ENCODE peak calls at places on chromosomes 16 and 17, in ten cellular contexts. S is thyroid gland, N is NB4, C is lower leg skin, T is A549, B is GM12892, F is uterus, M is Peyer's patch, O is testis, P is right lobe of liver. W is an unnamed sample.

GRCh38 chr16:58032710-58033293 is 7.2 kb downstream of the MMP15 start:
- DNase-seq in N (no peak), O (peak), M (no peak), S (peak), B (no peak), P (peak), C (no peak), F (no peak), T (no peak), W (no peak)

GRCh38 chr16:57260294-57260929 is 15.4 kb downstream of the ARL2BP start:
- DNase-seq in S (no peak), P (no peak), F (no peak), N (peak), T (no peak), O (peak), C (peak), M (peak), B (no peak), W (no peak)

GRCh38 chr16:15960124-15960971 is 10.9 kb downstream of the ABCC1 start:
- DNase-seq in P (no peak), F (no peak), S (no peak), C (no peak), T (no peak), B (no peak), M (no peak), N (no peak), O (no peak), W (no peak)

GRCh38 chr17:81099888-81100287 is 64.9 kb downstream of the BAIAP2 start:
- DNase-seq in M (no peak), O (no peak), N (no peak), P (no peak), F (no peak), C (no peak), S (no peak), T (no peak), B (no peak), W (no peak)

GRCh38 chr16:56675685-56676210 is 6.1 kb downstream of the MT1H start:
- DNase-seq in T (no peak), O (no peak), F (no peak), M (no peak), S (peak), P (no peak), B (no peak), N (no peak), C (peak), W (no peak)

GRCh38 chr16:57213462-57213861 is 27.3 kb downstream of the RSPRY1 start:
- DNase-seq in B (no peak), T (no peak), O (no peak), F (no peak), M (no peak), P (peak), C (no peak), N (no peak), S (no peak), W (no peak)

GRCh38 chr17:42019509-42020404 is at the start of gene NKIRAS2:
- DNase-seq in B (peak), T (peak), N (peak), F (peak), O (peak), M (peak), C (peak), S (peak), P (peak), W (peak)

GRCh38 chr16:138049-138417 is 440 bp downstream of the NPRL3 start:
- DNase-seq in T (no peak), M (peak), N (peak), S (peak), O (peak), C (no peak), F (peak), P (no peak), B (peak), W (peak)

GRCh38 chr17:61128671-61129115 is 270.9 kb upstream of the TBX2 start:
- DNase-seq in B (no peak), O (no peak), S (no peak), T (no peak), N (no peak), C (no peak), M (no peak), P (no peak), F (no peak), W (no peak)

GRCh38 chr16:80265624-80266306 is 275.0 kb upstream of the DYNLRB2 start:
- DNase-seq in P (no peak), O (no peak), F (no peak), B (no peak), C (no peak), S (no peak), N (no peak), T (peak), M (peak), W (no peak)

GRCh38 chr16:19177111-19177747 is 9.2 kb downstream of the SYT17 start:
- DNase-seq in C (no peak), F (no peak), B (no peak), M (no peak), P (no peak), N (no peak), O (no peak), T (peak), S (no peak), W (no peak)

GRCh38 chr16:85231959-85232358 is 119.7 kb upstream of the CIBAR2 start:
- DNase-seq in F (peak), M (no peak), N (peak), O (peak), P (no peak), T (no peak), C (no peak), B (no peak), S (no peak), W (no peak)

GRCh38 chr17:74521701-74522201 is 9.5 kb downstream of the CD300LB start:
- DNase-seq in O (no peak), M (peak), F (no peak), C (peak), N (peak), B (no peak), S (no peak), T (no peak), P (peak), W (no peak)

GRCh38 chr17:66944365-66945203 is 19.9 kb upstream of the CACNG4 start:
- DNase-seq in P (no peak), M (no peak), F (no peak), B (no peak), N (no peak), C (no peak), T (no peak), S (peak), O (no peak), W (no peak)

GRCh38 chr16:89067677-89068076 is 26.0 kb upstream of the ACSF3 start:
- DNase-seq in B (no peak), O (no peak), P (no peak), C (no peak), N (peak), F (no peak), M (peak), T (no peak), S (no peak), W (no peak)

GRCh38 chr17:40329981-40330794 is 21.2 kb downstream of the RARA start:
- DNase-seq in P (peak), N (peak), O (peak), C (no peak), F (no peak), S (peak), M (peak), T (no peak), B (no peak), W (peak)

GRCh38 chr16:57795431-57795878 is 6.8 kb downstream of the KIFC3 start:
- DNase-seq in O (peak), B (no peak), S (peak), P (peak), M (peak), N (peak), C (no peak), F (no peak), T (peak), W (peak)

GRCh38 chr16:26976913-26977312 is 89.8 kb upstream of the C16orf82 start:
- DNase-seq in P (no peak), F (no peak), M (no peak), T (no peak), B (no peak), O (no peak), N (no peak), S (no peak), C (no peak), W (no peak)

DNA sequence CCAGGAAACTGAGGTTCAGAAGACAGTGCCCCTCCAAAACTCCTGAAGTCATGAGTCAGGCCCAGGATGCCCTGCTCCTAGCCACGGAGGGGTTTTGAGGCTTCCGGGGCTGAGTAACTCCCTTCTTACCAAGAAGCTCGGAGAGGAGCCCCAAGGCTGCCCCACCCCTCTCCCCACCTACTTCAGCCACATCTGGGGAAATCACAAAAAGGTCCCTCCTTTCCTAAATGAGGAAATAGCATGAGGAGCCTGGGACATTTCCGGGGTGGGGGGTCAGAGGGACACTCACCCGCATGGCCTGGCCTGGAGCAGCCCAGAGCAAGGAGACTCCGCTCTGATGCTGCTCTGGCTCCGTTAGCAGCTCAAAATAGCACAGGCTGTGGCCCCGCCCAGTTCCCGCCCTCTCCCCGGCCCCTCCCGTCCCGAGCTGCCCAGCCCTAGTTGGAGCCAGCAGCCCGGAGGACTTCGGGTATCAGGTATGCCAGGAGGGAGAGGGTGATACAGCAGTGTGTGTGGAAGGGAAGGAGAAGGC is 40.1 kb downstream of the MYO18A start:
- DNase-seq in P (peak), F (peak), T (no peak), N (peak), C (peak), B (peak), S (peak), O (peak), M (peak), W (peak)
- TF ChIP-seq POLR2A in P (no peak), F (peak), T (no peak), N (peak), C (no peak), B (peak), S (no peak), O (no peak), M (peak), W (no peak)

GRCh38 chr16:30922960-30923535 is 324 bp upstream of the FBXL19 start:
- DNase-seq in S (peak), M (peak), O (peak), T (peak), N (peak), B (peak), P (peak), C (peak), F (peak), W (peak)
- TF ChIP-seq POLR2A in S (no peak), M (peak), O (no peak), T (peak), N (peak), B (peak), P (peak), C (no peak), F (peak), W (peak)

GRCh38 chr16:67719048-67719777 is at the start of gene GFOD2:
- DNase-seq in T (peak), B (peak), S (peak), M (peak), N (peak), O (peak), C (peak), P (peak), F (peak), W (peak)
- TF ChIP-seq POLR2A in T (peak), B (peak), S (no peak), M (peak), N (peak), O (peak), C (peak), P (peak), F (peak), W (peak)

GRCh38 chr17:27504188-27504995 is 48.1 kb downstream of the KSR1 start:
- DNase-seq in M (no peak), N (no peak), O (no peak), F (no peak), C (no peak), P (no peak), S (no peak), B (no peak), T (no peak), W (no peak)

GRCh38 chr17:27499451-27500265 is 43.4 kb downstream of the KSR1 start:
- DNase-seq in F (no peak), S (peak), M (no peak), T (no peak), P (no peak), N (no peak), B (no peak), O (no peak), C (no peak), W (peak)

GRCh38 chr17:27506348-27507218 is 50.3 kb downstream of the KSR1 start:
- DNase-seq in F (no peak), S (no peak), T (no peak), N (peak), P (no peak), M (no peak), C (no peak), O (no peak), B (peak), W (no peak)

GRCh38 chr17:27503636-27504035 is 47.4 kb downstream of the KSR1 start:
- DNase-seq in M (no peak), T (no peak), C (no peak), B (no peak), N (no peak), F (no peak), O (no peak), S (no peak), P (no peak), W (no peak)

GRCh38 chr17:27502526-27503324 is 46.5 kb downstream of the KSR1 start:
- DNase-seq in B (no peak), O (peak), C (no peak), S (peak), M (no peak), P (no peak), N (no peak), F (no peak), T (no peak), W (no peak)
- TF ChIP-seq POLR2A in B (no peak), O (no peak), C (no peak), S (no peak), M (no peak), P (no peak), N (no peak), F (no peak), T (no peak), W (no peak)

DNA sequence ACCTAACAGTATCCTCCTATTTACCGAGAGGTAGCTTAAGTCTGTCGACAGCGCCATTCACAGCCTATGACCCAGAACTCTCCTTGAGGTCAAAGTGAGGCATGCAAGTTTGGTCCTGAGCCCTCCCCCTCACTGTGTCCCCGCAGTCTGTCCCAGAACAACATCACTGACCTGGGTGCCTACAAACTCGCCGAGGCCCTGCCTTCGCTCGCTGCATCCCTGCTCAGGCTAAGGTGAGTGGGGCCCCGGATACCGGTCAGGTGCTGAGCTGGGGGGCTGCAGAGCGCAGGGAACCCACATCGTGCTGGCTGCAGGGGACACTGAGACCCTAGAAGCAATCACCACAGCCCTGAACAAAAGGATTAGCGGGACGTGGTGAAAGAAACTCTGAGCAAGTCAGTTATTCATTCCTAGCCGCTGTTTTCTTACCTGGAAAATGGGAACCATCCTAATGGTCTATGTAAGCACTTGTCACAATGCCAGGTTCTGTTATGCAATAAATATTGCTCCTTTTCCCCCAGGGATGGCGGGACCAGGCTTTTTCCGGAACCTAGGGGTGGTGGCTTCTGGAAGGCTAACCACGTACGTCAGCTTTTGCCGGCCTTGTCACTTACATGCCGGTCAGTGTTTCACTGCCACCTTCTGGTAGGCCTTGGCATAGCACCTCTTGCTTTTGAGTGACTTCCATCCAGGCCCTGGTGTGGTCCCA is 23.8 kb downstream of the DEXI start:
- DNase-seq in B (peak), C (peak), P (peak), N (peak), F (peak), O (peak), T (peak), S (peak), M (peak), W (peak)
- TF ChIP-seq POLR2A in B (no peak), C (no peak), P (no peak), N (no peak), F (no peak), O (no peak), T (no peak), S (no peak), M (no peak), W (no peak)

DNA sequence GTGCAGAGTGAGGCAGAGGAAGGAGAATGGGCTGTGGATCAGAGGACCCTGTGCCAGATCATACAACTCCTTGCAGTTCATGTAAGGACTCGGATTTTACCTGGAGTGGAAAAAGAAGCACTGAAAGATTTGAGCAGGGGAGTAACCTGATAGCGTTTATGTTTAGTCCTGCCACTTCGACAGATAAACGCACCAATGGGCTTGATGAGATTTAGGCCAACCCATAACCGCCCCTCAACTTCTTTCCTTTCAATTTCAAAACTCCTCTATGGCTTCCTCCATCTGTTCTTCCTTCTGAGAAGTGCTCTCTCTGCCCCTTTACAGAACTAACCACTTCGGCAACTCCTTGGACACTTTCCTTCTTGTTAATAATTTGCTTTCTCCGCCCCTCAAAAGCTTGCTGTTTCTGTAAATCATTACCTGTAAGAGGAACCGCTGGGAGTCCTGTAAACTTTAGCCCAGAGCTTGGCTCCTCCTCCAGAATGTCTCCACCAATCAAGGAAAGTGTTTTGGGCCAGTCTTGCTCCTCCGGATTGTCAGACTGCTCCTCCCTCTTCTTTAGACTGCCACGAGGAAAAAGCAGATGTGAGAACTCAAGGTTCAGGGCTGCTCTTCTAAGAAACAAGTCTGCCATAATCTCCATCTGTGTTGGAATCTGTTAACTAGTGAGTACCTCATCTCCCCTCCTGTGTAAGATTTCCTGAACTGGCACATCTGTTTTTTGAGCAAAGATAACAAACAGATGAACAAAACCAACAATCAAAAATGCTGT is at the start of gene ACSM3:
- DNase-seq in O (peak), F (peak), T (peak), B (peak), S (peak), P (peak), C (no peak), M (peak), N (peak), W (peak)
- TF ChIP-seq POLR2A in O (no peak), F (no peak), T (no peak), B (peak), S (no peak), P (no peak), C (no peak), M (peak), N (peak), W (peak)

GRCh38 chr17:21252875-21253645 is at the start of gene NATD1:
- DNase-seq in N (peak), T (peak), O (peak), C (peak), P (peak), B (peak), F (peak), M (peak), S (peak), W (peak)
- TF ChIP-seq POLR2A in N (no peak), T (no peak), O (no peak), C (no peak), P (peak), B (no peak), F (peak), M (peak), S (peak), W (peak)

DNA sequence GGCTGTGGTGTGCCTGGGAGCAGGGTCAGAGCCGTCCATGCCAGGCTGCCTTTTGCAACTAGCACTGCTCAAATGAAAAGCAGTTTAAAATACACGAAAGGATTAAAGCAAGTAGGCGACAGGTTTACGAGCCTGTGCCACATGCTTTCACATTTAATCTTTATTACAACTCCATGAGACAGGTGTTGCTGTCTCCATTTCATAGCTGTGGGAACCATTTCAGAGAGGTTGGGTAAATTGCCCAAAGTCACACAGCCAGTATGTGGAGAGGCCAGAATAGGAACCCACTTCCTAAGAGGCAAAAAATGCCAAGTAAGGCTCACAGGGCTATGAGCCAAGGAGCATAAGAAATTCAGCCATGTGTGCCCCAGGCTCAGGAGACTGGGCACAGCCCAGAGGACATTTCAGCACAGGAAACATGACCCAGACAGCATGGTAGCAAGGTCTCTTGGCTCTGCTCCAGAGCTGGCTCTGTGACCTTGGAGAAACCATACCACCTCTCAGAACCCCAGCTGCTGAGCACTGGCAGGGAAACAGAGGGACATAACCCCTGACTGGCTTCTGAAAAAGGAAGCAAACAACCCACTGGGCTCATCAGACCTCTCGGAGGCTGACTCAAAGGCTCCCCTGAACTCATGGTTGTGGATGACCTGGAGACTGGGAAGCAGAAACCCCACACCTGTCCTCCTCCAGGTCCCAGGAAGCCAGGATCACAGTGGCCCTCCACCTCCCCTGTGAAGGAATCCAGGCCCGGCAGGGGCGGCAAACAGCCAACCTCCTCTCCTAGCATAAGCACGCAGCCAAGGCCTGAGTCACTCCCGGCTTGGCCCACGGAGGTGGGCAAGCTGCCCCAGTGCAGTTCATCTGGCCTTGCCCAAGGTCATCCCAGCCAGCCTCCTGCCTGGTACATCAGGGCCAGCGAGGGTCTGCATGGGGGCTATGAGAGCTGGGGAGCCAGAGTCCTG is 40.3 kb upstream of the MRPS23 start:
- DNase-seq in B (no peak), F (peak), M (peak), S (peak), T (peak), P (peak), O (peak), C (peak), N (no peak), W (no peak)
- TF ChIP-seq POLR2A in B (no peak), F (no peak), M (no peak), S (no peak), T (no peak), P (no peak), O (no peak), C (no peak), N (no peak), W (no peak)

W was measured in erythroblast.